ENCODE peak calls at places on chromosomes 6 and 20, in seven cellular contexts. W is NCI-H1092 treated with DMSO at 0.1 percent for 48 hours, F is HT1080, H is IMR-90, P is AG08395, X is ovary, V is COR-L47. A is an unnamed sample.
A peak's percentile ranks its signal among the peaks of the same experiment; 100 is the strongest.

GRCh38 chr6:95294047-95294446 is 283.3 kb upstream of the MANEA start:
- DNase-seq in W (no peak), F (no peak), H (no peak), P (no peak), X (no peak), V (no peak), A (no peak)

GRCh38 chr6:73695619-73696421 is at the start of gene CD109:
- DNase-seq in W (peak; percentile 16), F (peak; percentile 87), H (peak; percentile 73), P (peak; percentile 69), X (no peak), V (peak; percentile 1), A (peak; percentile 19)

GRCh38 chr20:46964299-46965123 is 69.9 kb downstream of the EYA2 start:
- DNase-seq in W (peak; percentile 17), F (no peak), H (no peak), P (no peak), X (no peak), V (peak; percentile 64), A (no peak)

GRCh38 chr6:43774776-43775583 is 5.0 kb downstream of the VEGFA start:
- DNase-seq in W (peak; percentile 18), F (peak; percentile 57), H (peak; percentile 61), P (peak; percentile 94), X (peak; percentile 71), V (peak; percentile 73), A (peak; percentile 40)

GRCh38 chr20:32378461-32378860 is 20.3 kb downstream of the ASXL1 start:
- DNase-seq in W (no peak), F (no peak), H (no peak), P (no peak), X (no peak), V (no peak), A (no peak)

GRCh38 chr6:160004419-160005160 is 35.7 kb downstream of the IGF2R start:
- DNase-seq in W (no peak), F (no peak), H (no peak), P (no peak), X (no peak), V (no peak), A (no peak)

GRCh38 chr20:62622877-62623487 is 19.3 kb upstream of the SLCO4A1 start:
- DNase-seq in W (no peak), F (no peak), H (no peak), P (no peak), X (no peak), V (no peak), A (no peak)

GRCh38 chr6:34425132-34425497 is 754 bp downstream of the RPS10 start:
- DNase-seq in W (no peak), F (no peak), H (no peak), P (no peak), X (no peak), V (no peak), A (no peak)

GRCh38 chr20:37763105-37763504 is 69.3 kb downstream of the CTNNBL1 start:
- DNase-seq in W (no peak), F (no peak), H (no peak), P (no peak), X (no peak), V (no peak), A (no peak)

GRCh38 chr20:8394308-8394945 is 262.4 kb downstream of the PLCB1 start:
- DNase-seq in W (no peak), F (peak; percentile 37), H (peak; percentile 63), P (peak; percentile 65), X (no peak), V (no peak), A (no peak)

GRCh38 chr20:19019734-19020364 is 192.6 kb upstream of the SLC24A3 start:
- DNase-seq in W (no peak), F (no peak), H (no peak), P (no peak), X (no peak), V (no peak), A (no peak)

GRCh38 chr6:36355819-36356218 is 19.1 kb upstream of the BNIP5 start:
- DNase-seq in W (no peak), F (peak; percentile 37), H (no peak), P (no peak), X (no peak), V (no peak), A (no peak)

GRCh38 chr6:107275330-107275865 is 160.1 kb upstream of the BEND3 start:
- DNase-seq in W (no peak), F (peak; percentile 11), H (peak; percentile 12), P (no peak), X (no peak), V (no peak), A (no peak)

GRCh38 chr6:150373260-150373701 is 4.5 kb downstream of the IYD start:
- DNase-seq in W (no peak), F (no peak), H (no peak), P (peak; percentile 70), X (no peak), V (no peak), A (no peak)

GRCh38 chr6:35128496-35128895 is 12.6 kb downstream of the TCP11 start:
- DNase-seq in W (no peak), F (no peak), H (peak; percentile 59), P (peak; percentile 41), X (no peak), V (no peak), A (no peak)

GRCh38 chr20:33074675-33075074 is 4.8 kb upstream of the BPIFB4 start:
- DNase-seq in W (no peak), F (no peak), H (no peak), P (no peak), X (no peak), V (no peak), A (no peak)

GRCh38 chr20:22771706-22772105 is 187.3 kb upstream of the FOXA2 start:
- DNase-seq in W (no peak), F (peak; percentile 68), H (no peak), P (no peak), X (no peak), V (no peak), A (no peak)

GRCh38 chr6:113281014-113281810 is 575.9 kb upstream of the MARCKS start:
- DNase-seq in W (no peak), F (no peak), H (peak; percentile 25), P (no peak), X (no peak), V (no peak), A (no peak)

GRCh38 chr6:29981211-29981812 is 39.0 kb downstream of the HLA-A start:
- DNase-seq in W (no peak), F (no peak), H (no peak), P (no peak), X (no peak), V (no peak), A (no peak)

GRCh38 chr6:41288025-41288777 is 1.7 kb upstream of the TREM1 start:
- DNase-seq in W (peak; percentile 92), F (peak; percentile 22), H (peak; percentile 11), P (no peak), X (no peak), V (peak; percentile 49), A (no peak)

GRCh38 chr20:19212524-19213502 is at the start of gene SLC24A3:
- DNase-seq in W (peak; percentile 81), F (no peak), H (no peak), P (peak; percentile 43), X (peak; percentile 85), V (peak; percentile 77), A (no peak)

GRCh38 chr20:38878798-38879197 is 47.4 kb upstream of the FAM83D start:
- DNase-seq in W (no peak), F (peak; percentile 25), H (peak; percentile 19), P (peak; percentile 45), X (no peak), V (no peak), A (no peak)

GRCh38 chr6:97097068-97098047 is 172.8 kb downstream of the KLHL32 start:
- DNase-seq in W (no peak), F (no peak), H (no peak), P (no peak), X (no peak), V (peak; percentile 31), A (no peak)

GRCh38 chr20:64115171-64115911 is 8.0 kb upstream of the NPBWR2 start:
- DNase-seq in W (peak; percentile 10), F (no peak), H (no peak), P (no peak), X (no peak), V (peak; percentile 41), A (no peak)

GRCh38 chr6:2351090-2351489 is 105.7 kb upstream of the GMDS start:
- DNase-seq in W (no peak), F (no peak), H (no peak), P (no peak), X (no peak), V (no peak), A (no peak)

GRCh38 chr6:130434174-130434873 is 68.5 kb downstream of the TMEM200A start:
- DNase-seq in W (no peak), F (peak; percentile 86), H (peak; percentile 73), P (no peak), X (no peak), V (no peak), A (no peak)

GRCh38 chr6:35139924-35140524 is 1.1 kb downstream of the TCP11 start:
- DNase-seq in W (peak; percentile 23), F (peak; percentile 58), H (peak; percentile 82), P (peak; percentile 53), X (peak; percentile 71), V (peak; percentile 52), A (peak; percentile 20)

GRCh38 chr20:9889270-9889981 is 50.5 kb upstream of the PAK5 start:
- DNase-seq in W (no peak), F (peak; percentile 66), H (no peak), P (no peak), X (no peak), V (no peak), A (no peak)

GRCh38 chr6:68994561-68994960 is 359.5 kb downstream of the ADGRB3 start:
- DNase-seq in W (no peak), F (no peak), H (no peak), P (no peak), X (no peak), V (peak; percentile 3), A (no peak)